ENCODE peak calls at places on chromosomes 2 and 18, in four cellular contexts. J, F, A and S are unnamed samples.

GRCh38 chr2:111111101-111111755 is 9.5 kb upstream of the BCL2L11 start:
- DNase-seq in F (no peak), J (no peak), A (no peak), S (no peak)

GRCh38 chr2:86783615-86784339 is 6.9 kb downstream of the CD8A start:
- DNase-seq in A (no peak), F (no peak), J (no peak), S (no peak)

GRCh38 chr2:182360012-182360662 is 66.7 kb downstream of the PDE1A start:
- DNase-seq in A (no peak), J (no peak), F (no peak), S (no peak)

GRCh38 chr2:241456546-241456945 is 51.8 kb downstream of the STK25 start:
- DNase-seq in F (no peak), A (no peak), J (no peak), S (no peak)

GRCh38 chr2:148874868-148875341 is at the start of gene KIF5C:
- DNase-seq in J (peak; percentile 83), F (peak; percentile 52), A (peak; percentile 99), S (peak; percentile 88)

GRCh38 chr2:1964659-1965058 is 220.3 kb upstream of the PXDN start:
- DNase-seq in F (no peak), J (no peak), A (no peak), S (no peak)

GRCh38 chr18:61637319-61637718 is 255.5 kb downstream of the RNF152 start:
- DNase-seq in A (no peak), F (no peak), J (no peak), S (no peak)

GRCh38 chr2:176699098-176699497 is 429.9 kb downstream of the MTX2 start:
- DNase-seq in J (no peak), F (no peak), A (no peak), S (no peak)

GRCh38 chr2:55887351-55887750 is 36.2 kb downstream of the EFEMP1 start:
- DNase-seq in F (no peak), J (no peak), A (no peak), S (no peak)

GRCh38 chr2:232418056-232418455 is 11.4 kb downstream of the ALPG start:
- DNase-seq in J (no peak), A (no peak), F (no peak), S (no peak)

GRCh38 chr2:910698-911097 is 40.0 kb upstream of the SNTG2 start:
- DNase-seq in F (no peak), A (no peak), J (no peak), S (no peak)

GRCh38 chr2:240983996-240984498 is 14.4 kb upstream of the SNED1 start:
- DNase-seq in J (no peak), F (no peak), A (no peak), S (no peak)

GRCh38 chr2:227155395-227155794 is 8.6 kb downstream of the COL4A4 start:
- DNase-seq in A (no peak), J (no peak), F (no peak), S (no peak)

GRCh38 chr2:38068228-38068627 is 7.7 kb downstream of the CYP1B1 start:
- DNase-seq in F (no peak), A (no peak), J (no peak), S (no peak)

GRCh38 chr2:55590810-55591440 is 26.5 kb downstream of the PPP4R3B start:
- DNase-seq in F (no peak), J (no peak), A (peak; percentile 27), S (peak; percentile 24)

GRCh38 chr2:216216951-216217903 is 108.1 kb downstream of the XRCC5 start:
- DNase-seq in J (no peak), A (peak; percentile 10), F (peak; percentile 49), S (no peak)

GRCh38 chr2:221836091-221836490 is 264.0 kb upstream of the EPHA4 start:
- DNase-seq in J (no peak), A (no peak), F (no peak), S (no peak)

GRCh38 chr2:105296017-105296611 is 33.4 kb downstream of the TGFBRAP1 start:
- DNase-seq in A (no peak), F (no peak), J (no peak), S (no peak)

GRCh38 chr2:102871707-102872106 is 109.9 kb downstream of the TMEM182 start:
- DNase-seq in J (no peak), F (no peak), A (no peak), S (no peak)

GRCh38 chr2:102872388-102872787 is 110.6 kb downstream of the TMEM182 start:
- DNase-seq in A (no peak), F (peak; percentile 15), J (no peak), S (peak; percentile 16)
- TF ChIP-seq KDM1A in A (no peak), F (no peak), J (no peak), S (no peak)

GRCh38 chr2:10779776-10780490 is 32.7 kb downstream of the PDIA6 start:
- DNase-seq in F (no peak), J (no peak), A (no peak), S (no peak)

GRCh38 chr2:10783421-10783820 is 29.2 kb downstream of the PDIA6 start:
- DNase-seq in F (peak; percentile 40), J (no peak), A (no peak), S (no peak)

GRCh38 chr2:10780491-10780820 is 32.1 kb downstream of the PDIA6 start:
- DNase-seq in F (no peak), J (no peak), A (no peak), S (no peak)

GRCh38 chr2:10784719-10785118 is 27.9 kb downstream of the PDIA6 start:
- DNase-seq in A (no peak), F (no peak), J (no peak), S (no peak)

DNA sequence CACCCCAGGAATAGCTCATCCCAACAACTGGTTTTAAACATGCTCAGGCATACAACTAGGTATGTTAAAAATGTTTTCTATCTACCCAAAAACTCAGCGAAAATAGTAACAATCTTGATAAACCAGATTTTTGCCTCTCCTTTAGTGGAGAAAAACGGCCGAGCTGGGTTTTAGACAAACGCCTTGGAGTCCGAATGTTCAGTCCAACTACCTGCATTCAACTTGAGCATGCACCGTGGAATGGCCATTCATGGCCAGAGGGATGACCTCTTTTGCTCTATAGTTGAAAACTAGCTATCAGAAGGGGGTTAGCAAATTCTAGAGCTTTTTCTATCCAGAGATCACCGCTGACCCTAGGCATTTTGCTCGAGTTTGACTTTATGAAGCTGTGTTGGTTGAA is 30.8 kb downstream of the PDIA6 start:
- DNase-seq in A (no peak), J (no peak), F (no peak), S (no peak)
- TF ChIP-seq JUN in A (no peak), J (no peak), F (no peak), S (no peak)

GRCh38 chr2:128716371-128716770 is 397.7 kb upstream of the HS6ST1 start:
- DNase-seq in J (no peak), A (no peak), F (no peak), S (no peak)
- TF ChIP-seq KDM1A in J (no peak), A (no peak), F (no peak), S (no peak)

GRCh38 chr18:74139888-74140287 is 7.7 kb downstream of the FBXO15 start:
- DNase-seq in J (no peak), A (peak; percentile 15), F (no peak), S (no peak)
- TF ChIP-seq JUN in J (no peak), A (no peak), F (no peak), S (no peak)

DNA sequence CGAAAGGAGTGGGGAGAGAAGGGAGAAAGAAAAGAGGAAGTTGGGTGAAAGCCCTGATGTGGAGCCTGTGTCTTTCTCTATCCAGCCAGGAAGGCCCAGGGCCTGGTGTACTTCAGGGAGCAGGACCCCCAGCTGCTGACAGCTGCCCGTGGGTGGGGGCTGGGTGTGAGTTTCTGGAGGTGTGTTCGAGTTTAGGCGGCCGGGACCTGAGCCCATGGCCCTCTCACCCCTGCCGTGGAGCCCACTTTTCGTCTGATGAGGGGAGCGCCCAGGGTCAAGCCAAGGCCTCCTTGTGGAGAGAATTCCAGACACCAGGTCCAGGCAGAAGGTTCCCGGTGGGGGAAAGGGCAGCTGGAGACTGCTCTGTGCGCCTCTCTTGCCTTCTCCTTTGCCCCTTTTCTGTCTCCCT is 2.2 kb downstream of the SIX3 start:
- DNase-seq in J (no peak), A (no peak), F (no peak), S (no peak)
- TF ChIP-seq KDM1A in J (no peak), A (no peak), F (no peak), S (no peak)

DNA sequence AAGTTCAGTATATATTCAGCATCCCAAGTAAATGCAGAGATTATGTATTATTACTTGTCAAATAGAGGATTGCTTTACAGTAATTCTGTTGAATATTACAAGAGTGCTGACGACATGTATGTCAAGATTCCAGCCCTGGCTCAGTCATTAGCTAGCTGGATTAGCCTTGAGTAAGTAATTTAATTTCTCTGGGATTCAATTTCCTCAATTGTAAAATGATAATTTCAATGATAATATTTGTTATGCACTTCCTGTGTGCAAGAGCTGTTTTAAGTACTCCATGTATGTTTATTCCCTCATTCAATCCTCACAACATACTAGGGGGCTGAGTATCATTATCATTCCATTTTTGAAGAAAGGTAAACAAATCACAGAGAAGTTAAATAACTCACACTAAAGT is 44.0 kb downstream of the TCF4 start:
- DNase-seq in J (no peak), F (no peak), A (no peak), S (no peak)
- TF ChIP-seq JUN in J (no peak), F (no peak), A (no peak), S (no peak)

GRCh38 chr18:3319894-3320438 is 58.0 kb downstream of the MYL12B start:
- DNase-seq in J (no peak), A (no peak), F (no peak), S (peak; percentile 35)

GRCh38 chr18:3323900-3324299 is 62.0 kb downstream of the MYL12B start:
- DNase-seq in A (no peak), F (no peak), J (no peak), S (no peak)

GRCh38 chr18:3319399-3319798 is 57.5 kb downstream of the MYL12B start:
- DNase-seq in A (no peak), F (no peak), J (no peak), S (no peak)

DNA sequence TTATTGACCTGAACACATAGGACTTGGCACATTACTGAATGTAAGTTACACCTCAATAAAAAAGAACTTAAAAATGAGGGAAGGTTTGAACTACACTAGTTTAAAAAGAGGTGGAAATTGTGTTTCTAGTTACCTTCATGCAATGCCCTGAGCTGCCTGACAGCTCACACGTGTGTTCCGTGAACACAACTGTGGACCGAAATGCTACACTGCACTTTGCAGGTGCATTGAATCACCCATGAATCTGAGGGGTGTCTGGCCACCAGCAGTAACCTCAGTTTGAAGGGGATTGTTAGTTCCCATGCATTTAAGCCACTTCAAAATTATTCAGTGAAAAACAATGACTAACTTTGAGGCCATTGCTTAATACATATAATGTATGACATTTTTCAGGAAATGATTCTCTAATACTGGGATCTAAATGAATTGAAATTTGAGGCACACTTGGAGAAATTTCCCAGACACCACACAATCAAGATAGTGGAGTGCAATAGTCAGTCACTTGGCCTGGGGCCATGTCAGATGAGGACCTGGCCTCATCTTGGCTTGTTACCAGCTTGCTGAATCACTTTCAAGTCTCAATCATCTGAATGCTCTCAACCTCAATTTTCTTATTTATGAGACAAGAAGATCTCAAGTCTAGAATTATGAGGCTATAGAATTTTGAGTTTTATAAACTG is 59.3 kb downstream of the MYL12B start:
- DNase-seq in F (no peak), J (no peak), A (peak; percentile 34), S (peak; percentile 70)
- TF ChIP-seq KDM1A in F (no peak), J (no peak), A (peak; percentile 24), S (no peak)